ENCODE peak calls at places on chromosomes 4 and X, in seven cellular contexts. F, L, R, D, N, A and Z are unnamed samples.

GRCh38 chr4:99763635-99764101 is 53.0 kb upstream of the DAPP1 start:
- DNase-seq in F (peak), L (peak), R (no peak), D (peak), N (no peak), A (peak), Z (no peak)

GRCh38 chr4:6337331-6337935 is 67.8 kb downstream of the WFS1 start:
- DNase-seq in F (no peak), L (no peak), R (no peak), D (no peak), N (no peak), A (no peak), Z (peak)

GRCh38 chrX:97629597-97629985 is 745.9 kb downstream of the RPA4 start:
- DNase-seq in F (no peak), L (no peak), R (no peak), D (no peak), N (no peak), A (no peak), Z (no peak)

GRCh38 chr4:24496597-24496996 is 87.8 kb downstream of the DHX15 start:
- DNase-seq in F (no peak), L (no peak), R (no peak), D (no peak), N (no peak), A (no peak), Z (no peak)

GRCh38 chr4:151455212-151455611 is 46.2 kb downstream of the FHIP1A start:
- DNase-seq in F (no peak), L (no peak), R (no peak), D (no peak), N (no peak), A (no peak), Z (no peak)

GRCh38 chr4:1369484-1370079 is 22.6 kb downstream of the UVSSA start:
- DNase-seq in F (no peak), L (no peak), R (no peak), D (no peak), N (no peak), A (no peak), Z (no peak)

GRCh38 chr4:53193111-53193510 is 172.8 kb downstream of the SCFD2 start:
- DNase-seq in F (no peak), L (no peak), R (no peak), D (no peak), N (no peak), A (no peak), Z (no peak)

GRCh38 chr4:178471385-178471784 is 1029.1 kb upstream of the AGA start:
- DNase-seq in F (no peak), L (no peak), R (no peak), D (no peak), N (no peak), A (no peak), Z (no peak)

GRCh38 chr4:39571504-39571903 is 44.3 kb upstream of the UGDH start:
- DNase-seq in F (no peak), L (no peak), R (no peak), D (no peak), N (no peak), A (no peak), Z (no peak)

GRCh38 chr4:72374156-72374555 is 194.9 kb downstream of the ADAMTS3 start:
- DNase-seq in F (peak), L (no peak), R (no peak), D (no peak), N (no peak), A (no peak), Z (no peak)

GRCh38 chrX:145405012-145405411 is 157.7 kb downstream of the SPANXN1 start:
- DNase-seq in F (peak), L (peak), R (no peak), D (no peak), N (peak), A (peak), Z (peak)

GRCh38 chr4:128232719-128233118 is 54.9 kb downstream of the PGRMC2 start:
- DNase-seq in F (no peak), L (no peak), R (no peak), D (no peak), N (no peak), A (no peak), Z (no peak)

GRCh38 chr4:106763044-106763443 is 273.1 kb downstream of the DKK2 start:
- DNase-seq in F (no peak), L (peak), R (no peak), D (no peak), N (no peak), A (peak), Z (no peak)

GRCh38 chrX:131802836-131803626 is 220.1 kb upstream of the STK26 start:
- DNase-seq in F (no peak), L (no peak), R (no peak), D (no peak), N (peak), A (no peak), Z (peak)

GRCh38 chr4:82758701-82759685 is 39.6 kb downstream of the SCD5 start:
- DNase-seq in F (no peak), L (no peak), R (no peak), D (no peak), N (no peak), A (no peak), Z (no peak)

GRCh38 chr4:77773101-77773500 is 46.1 kb downstream of the CNOT6L start:
- DNase-seq in F (peak), L (peak), R (no peak), D (no peak), N (no peak), A (peak), Z (no peak)

GRCh38 chr4:30722092-30722915 is 2.1 kb downstream of the PCDH7 start:
- DNase-seq in F (no peak), L (no peak), R (no peak), D (no peak), N (no peak), A (peak), Z (no peak)
- H3K4me3 ChIP-seq in F (peak), L (peak), R (no peak), D (peak), N (peak), A (peak), Z (no peak)

GRCh38 chr4:8441499-8442091 is 1.0 kb downstream of the TRMT44 start:
- DNase-seq in F (no peak), L (no peak), R (no peak), D (no peak), N (no peak), A (no peak), Z (no peak)

GRCh38 chr4:8439914-8440490 is 521 bp downstream of the ACOX3 start:
- DNase-seq in F (peak), L (no peak), R (no peak), D (no peak), N (no peak), A (no peak), Z (no peak)

GRCh38 chr4:8439168-8439567 is 1.4 kb downstream of the ACOX3 start:
- DNase-seq in F (peak), L (peak), R (no peak), D (no peak), N (no peak), A (peak), Z (no peak)

GRCh38 chr4:8438743-8439142 is 1.8 kb downstream of the ACOX3 start:
- DNase-seq in F (no peak), L (peak), R (no peak), D (no peak), N (no peak), A (peak), Z (no peak)

DNA sequence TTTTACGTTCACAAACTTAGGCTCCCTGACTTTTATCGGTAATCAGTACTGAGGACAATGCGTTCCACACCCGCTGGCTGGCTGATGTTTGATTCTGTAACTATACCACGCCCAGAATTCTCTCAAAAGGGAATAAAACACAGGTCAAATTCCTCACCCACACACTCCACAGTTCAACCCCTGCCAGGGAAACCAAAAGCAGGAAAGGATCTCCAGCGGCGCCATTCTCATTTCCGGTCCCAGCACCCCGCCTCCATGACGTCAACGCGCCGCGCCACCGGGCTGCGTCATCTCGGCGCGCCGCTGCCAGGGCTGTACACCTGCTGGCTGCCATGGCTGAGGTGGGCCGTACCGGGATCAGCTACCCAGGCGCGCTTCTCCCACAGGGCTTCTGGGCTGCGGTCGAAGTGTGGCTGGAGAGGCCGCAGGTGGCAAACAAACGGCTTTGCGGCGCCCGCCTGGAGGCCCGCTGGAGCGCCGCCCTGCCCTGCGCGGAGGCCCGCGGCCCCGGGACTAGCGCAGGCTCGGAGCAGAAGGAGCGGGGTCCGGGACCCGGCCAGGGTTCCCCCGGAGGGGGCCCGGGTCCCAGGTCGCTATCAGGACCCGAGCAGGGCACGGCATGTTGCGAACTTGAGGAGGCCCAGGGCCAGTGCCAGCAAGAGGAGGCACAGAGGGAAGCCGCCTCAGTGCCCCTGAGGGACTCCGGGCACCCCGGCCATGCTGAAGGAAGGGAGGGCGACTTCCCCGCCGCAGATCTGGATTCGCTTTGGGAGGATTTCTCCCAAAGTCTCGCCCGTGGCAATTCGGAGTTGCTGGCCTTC is at the start of the genes ACOX3 and TRMT44:
- DNase-seq in F (peak), L (peak), R (peak), D (peak), N (peak), A (peak), Z (peak)
- H3K4me3 ChIP-seq in F (peak), L (peak), R (peak), D (peak), N (peak), A (peak), Z (peak)

DNA sequence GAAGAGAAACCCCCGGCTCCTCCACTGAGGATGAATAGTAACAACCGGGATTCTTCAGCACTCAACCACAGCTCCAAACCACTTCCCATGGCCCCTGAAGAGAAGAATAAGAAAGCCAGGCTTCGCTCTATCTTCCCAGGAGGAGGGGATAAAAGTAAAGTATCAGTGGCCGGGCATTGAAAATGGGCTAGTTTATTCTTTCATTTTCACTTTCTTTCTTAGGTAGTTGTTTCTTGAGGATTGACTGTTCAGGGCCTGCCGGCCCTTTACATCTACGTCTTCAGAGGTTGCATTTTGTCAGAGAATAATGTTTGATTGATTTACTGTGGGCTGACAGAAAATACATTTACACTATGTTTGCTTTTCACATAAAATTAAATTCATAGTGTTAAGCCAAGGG is 27.1 kb downstream of the PAK3 start:
- DNase-seq in F (no peak), L (no peak), R (no peak), D (no peak), N (no peak), A (no peak), Z (peak)
- H3K4me3 ChIP-seq in F (no peak), L (no peak), R (peak), D (no peak), N (no peak), A (no peak), Z (peak)

GRCh38 chr4:41476310-41476709 is 61.6 kb upstream of the LIMCH1 start:
- DNase-seq in F (no peak), L (no peak), R (no peak), D (no peak), N (no peak), A (no peak), Z (no peak)
- H3K4me3 ChIP-seq in F (no peak), L (no peak), R (no peak), D (no peak), N (no peak), A (no peak), Z (no peak)